ENCODE peak calls at places on chromosome 12, in nine cellular contexts. One of them, this sample, is unnamed.

GRCh38 chr12:109130755-109131521 is 14.6 kb downstream of the ACACB start:
- DNase-seq in activated naive CD4-positive, alpha-beta T cell treated with anti-CD3 and anti-CD28 coated beads, Interleukin-2, amount 50 U/mL, for 16 hours: no peak
- DNase-seq in posterior vena cava: no peak
- DNase-seq in stimulated activated CD4-positive, alpha-beta T cell treated with anti-CD3 and anti-CD28 coated beads, Interleukin-1b, Interleukin-23, amount 100 ng/mL, for 24 hours: no peak
- DNase-seq in tibial artery: no peak
- DNase-seq in kidney tubule cell: peak
- DNase-seq in stimulated activated CD8-positive, alpha-beta memory T cell treated with anti-CD3 and anti-CD28 coated beads, Interleukin-15, amount 100 ng/mL, for 48 hours: no peak
- DNase-seq in activated CD8-positive, alpha-beta memory T cell treated with anti-CD3 and anti-CD28 coated beads, Interleukin-2, amount 50 U/mL, for 4 hours: no peak
- DNase-seq in retinal pigment epithelial cell: no peak
- DNase-seq in this sample: no peak

GRCh38 chr12:46388427-46388992 is 15.9 kb upstream of the SLC38A2 start:
- DNase-seq in stimulated activated CD8-positive, alpha-beta memory T cell treated with anti-CD3 and anti-CD28 coated beads, Interleukin-15, amount 100 ng/mL, for 48 hours: no peak
- DNase-seq in tibial artery: no peak
- DNase-seq in kidney tubule cell: peak
- DNase-seq in activated CD8-positive, alpha-beta memory T cell treated with anti-CD3 and anti-CD28 coated beads, Interleukin-2, amount 50 U/mL, for 4 hours: no peak
- DNase-seq in stimulated activated CD4-positive, alpha-beta T cell treated with anti-CD3 and anti-CD28 coated beads, Interleukin-1b, Interleukin-23, amount 100 ng/mL, for 24 hours: no peak
- DNase-seq in retinal pigment epithelial cell: no peak
- DNase-seq in posterior vena cava: no peak
- DNase-seq in activated naive CD4-positive, alpha-beta T cell treated with anti-CD3 and anti-CD28 coated beads, Interleukin-2, amount 50 U/mL, for 16 hours: no peak
- DNase-seq in this sample: no peak

GRCh38 chr12:44876554-44877275 is 600 bp upstream of the NELL2 start:
- DNase-seq in stimulated activated CD4-positive, alpha-beta T cell treated with anti-CD3 and anti-CD28 coated beads, Interleukin-1b, Interleukin-23, amount 100 ng/mL, for 24 hours: no peak
- DNase-seq in tibial artery: no peak
- DNase-seq in activated naive CD4-positive, alpha-beta T cell treated with anti-CD3 and anti-CD28 coated beads, Interleukin-2, amount 50 U/mL, for 16 hours: peak
- DNase-seq in posterior vena cava: peak
- DNase-seq in stimulated activated CD8-positive, alpha-beta memory T cell treated with anti-CD3 and anti-CD28 coated beads, Interleukin-15, amount 100 ng/mL, for 48 hours: peak
- DNase-seq in retinal pigment epithelial cell: peak
- DNase-seq in activated CD8-positive, alpha-beta memory T cell treated with anti-CD3 and anti-CD28 coated beads, Interleukin-2, amount 50 U/mL, for 4 hours: peak
- DNase-seq in kidney tubule cell: peak
- DNase-seq in this sample: peak

GRCh38 chr12:125220404-125221273 is 155.4 kb downstream of the AACS start:
- DNase-seq in stimulated activated CD8-positive, alpha-beta memory T cell treated with anti-CD3 and anti-CD28 coated beads, Interleukin-15, amount 100 ng/mL, for 48 hours: no peak
- DNase-seq in retinal pigment epithelial cell: peak
- DNase-seq in kidney tubule cell: no peak
- DNase-seq in stimulated activated CD4-positive, alpha-beta T cell treated with anti-CD3 and anti-CD28 coated beads, Interleukin-1b, Interleukin-23, amount 100 ng/mL, for 24 hours: no peak
- DNase-seq in tibial artery: no peak
- DNase-seq in activated naive CD4-positive, alpha-beta T cell treated with anti-CD3 and anti-CD28 coated beads, Interleukin-2, amount 50 U/mL, for 16 hours: no peak
- DNase-seq in posterior vena cava: no peak
- DNase-seq in activated CD8-positive, alpha-beta memory T cell treated with anti-CD3 and anti-CD28 coated beads, Interleukin-2, amount 50 U/mL, for 4 hours: no peak
- DNase-seq in this sample: no peak

GRCh38 chr12:30417697-30418231 is 277.9 kb downstream of the IPO8 start:
- DNase-seq in activated CD8-positive, alpha-beta memory T cell treated with anti-CD3 and anti-CD28 coated beads, Interleukin-2, amount 50 U/mL, for 4 hours: no peak
- DNase-seq in tibial artery: peak
- DNase-seq in posterior vena cava: no peak
- DNase-seq in activated naive CD4-positive, alpha-beta T cell treated with anti-CD3 and anti-CD28 coated beads, Interleukin-2, amount 50 U/mL, for 16 hours: no peak
- DNase-seq in stimulated activated CD4-positive, alpha-beta T cell treated with anti-CD3 and anti-CD28 coated beads, Interleukin-1b, Interleukin-23, amount 100 ng/mL, for 24 hours: no peak
- DNase-seq in retinal pigment epithelial cell: peak
- DNase-seq in kidney tubule cell: peak
- DNase-seq in stimulated activated CD8-positive, alpha-beta memory T cell treated with anti-CD3 and anti-CD28 coated beads, Interleukin-15, amount 100 ng/mL, for 48 hours: no peak
- DNase-seq in this sample: no peak

GRCh38 chr12:102438823-102439205 is 41.5 kb downstream of the IGF1 start:
- DNase-seq in stimulated activated CD4-positive, alpha-beta T cell treated with anti-CD3 and anti-CD28 coated beads, Interleukin-1b, Interleukin-23, amount 100 ng/mL, for 24 hours: no peak
- DNase-seq in posterior vena cava: no peak
- DNase-seq in kidney tubule cell: no peak
- DNase-seq in tibial artery: no peak
- DNase-seq in activated CD8-positive, alpha-beta memory T cell treated with anti-CD3 and anti-CD28 coated beads, Interleukin-2, amount 50 U/mL, for 4 hours: no peak
- DNase-seq in retinal pigment epithelial cell: no peak
- DNase-seq in activated naive CD4-positive, alpha-beta T cell treated with anti-CD3 and anti-CD28 coated beads, Interleukin-2, amount 50 U/mL, for 16 hours: no peak
- DNase-seq in stimulated activated CD8-positive, alpha-beta memory T cell treated with anti-CD3 and anti-CD28 coated beads, Interleukin-15, amount 100 ng/mL, for 48 hours: no peak
- DNase-seq in this sample: no peak

GRCh38 chr12:109058773-109059172 is 6.4 kb downstream of the USP30 start:
- DNase-seq in activated CD8-positive, alpha-beta memory T cell treated with anti-CD3 and anti-CD28 coated beads, Interleukin-2, amount 50 U/mL, for 4 hours: no peak
- DNase-seq in kidney tubule cell: no peak
- DNase-seq in activated naive CD4-positive, alpha-beta T cell treated with anti-CD3 and anti-CD28 coated beads, Interleukin-2, amount 50 U/mL, for 16 hours: no peak
- DNase-seq in stimulated activated CD8-positive, alpha-beta memory T cell treated with anti-CD3 and anti-CD28 coated beads, Interleukin-15, amount 100 ng/mL, for 48 hours: no peak
- DNase-seq in retinal pigment epithelial cell: no peak
- DNase-seq in tibial artery: no peak
- DNase-seq in stimulated activated CD4-positive, alpha-beta T cell treated with anti-CD3 and anti-CD28 coated beads, Interleukin-1b, Interleukin-23, amount 100 ng/mL, for 24 hours: no peak
- DNase-seq in posterior vena cava: no peak
- DNase-seq in this sample: no peak

GRCh38 chr12:121391619-121392324 is 8.1 kb upstream of the RNF34 start:
- DNase-seq in stimulated activated CD8-positive, alpha-beta memory T cell treated with anti-CD3 and anti-CD28 coated beads, Interleukin-15, amount 100 ng/mL, for 48 hours: peak
- DNase-seq in tibial artery: peak
- DNase-seq in kidney tubule cell: no peak
- DNase-seq in stimulated activated CD4-positive, alpha-beta T cell treated with anti-CD3 and anti-CD28 coated beads, Interleukin-1b, Interleukin-23, amount 100 ng/mL, for 24 hours: no peak
- DNase-seq in retinal pigment epithelial cell: no peak
- DNase-seq in posterior vena cava: no peak
- DNase-seq in activated naive CD4-positive, alpha-beta T cell treated with anti-CD3 and anti-CD28 coated beads, Interleukin-2, amount 50 U/mL, for 16 hours: peak
- DNase-seq in activated CD8-positive, alpha-beta memory T cell treated with anti-CD3 and anti-CD28 coated beads, Interleukin-2, amount 50 U/mL, for 4 hours: no peak
- DNase-seq in this sample: no peak

GRCh38 chr12:116537149-116537904 is 21.9 kb upstream of the MAP1LC3B2 start:
- DNase-seq in retinal pigment epithelial cell: no peak
- DNase-seq in activated naive CD4-positive, alpha-beta T cell treated with anti-CD3 and anti-CD28 coated beads, Interleukin-2, amount 50 U/mL, for 16 hours: no peak
- DNase-seq in activated CD8-positive, alpha-beta memory T cell treated with anti-CD3 and anti-CD28 coated beads, Interleukin-2, amount 50 U/mL, for 4 hours: no peak
- DNase-seq in tibial artery: no peak
- DNase-seq in kidney tubule cell: peak
- DNase-seq in stimulated activated CD4-positive, alpha-beta T cell treated with anti-CD3 and anti-CD28 coated beads, Interleukin-1b, Interleukin-23, amount 100 ng/mL, for 24 hours: no peak
- DNase-seq in posterior vena cava: no peak
- DNase-seq in stimulated activated CD8-positive, alpha-beta memory T cell treated with anti-CD3 and anti-CD28 coated beads, Interleukin-15, amount 100 ng/mL, for 48 hours: no peak
- DNase-seq in this sample: no peak

GRCh38 chr12:40819427-40820108 is 127.3 kb downstream of the CNTN1 start:
- DNase-seq in activated naive CD4-positive, alpha-beta T cell treated with anti-CD3 and anti-CD28 coated beads, Interleukin-2, amount 50 U/mL, for 16 hours: no peak
- DNase-seq in posterior vena cava: peak
- DNase-seq in kidney tubule cell: no peak
- DNase-seq in stimulated activated CD4-positive, alpha-beta T cell treated with anti-CD3 and anti-CD28 coated beads, Interleukin-1b, Interleukin-23, amount 100 ng/mL, for 24 hours: no peak
- DNase-seq in tibial artery: no peak
- DNase-seq in activated CD8-positive, alpha-beta memory T cell treated with anti-CD3 and anti-CD28 coated beads, Interleukin-2, amount 50 U/mL, for 4 hours: no peak
- DNase-seq in stimulated activated CD8-positive, alpha-beta memory T cell treated with anti-CD3 and anti-CD28 coated beads, Interleukin-15, amount 100 ng/mL, for 48 hours: no peak
- DNase-seq in retinal pigment epithelial cell: peak
- DNase-seq in this sample: no peak

GRCh38 chr12:20588057-20588456 is 107.1 kb upstream of the SLCO1C1 start:
- DNase-seq in activated CD8-positive, alpha-beta memory T cell treated with anti-CD3 and anti-CD28 coated beads, Interleukin-2, amount 50 U/mL, for 4 hours: no peak
- DNase-seq in retinal pigment epithelial cell: no peak
- DNase-seq in stimulated activated CD4-positive, alpha-beta T cell treated with anti-CD3 and anti-CD28 coated beads, Interleukin-1b, Interleukin-23, amount 100 ng/mL, for 24 hours: no peak
- DNase-seq in stimulated activated CD8-positive, alpha-beta memory T cell treated with anti-CD3 and anti-CD28 coated beads, Interleukin-15, amount 100 ng/mL, for 48 hours: no peak
- DNase-seq in posterior vena cava: no peak
- DNase-seq in tibial artery: no peak
- DNase-seq in kidney tubule cell: no peak
- DNase-seq in activated naive CD4-positive, alpha-beta T cell treated with anti-CD3 and anti-CD28 coated beads, Interleukin-2, amount 50 U/mL, for 16 hours: no peak
- DNase-seq in this sample: no peak

GRCh38 chr12:63668028-63668799 is at the start of gene DPY19L2:
- DNase-seq in posterior vena cava: peak
- DNase-seq in stimulated activated CD4-positive, alpha-beta T cell treated with anti-CD3 and anti-CD28 coated beads, Interleukin-1b, Interleukin-23, amount 100 ng/mL, for 24 hours: peak
- DNase-seq in stimulated activated CD8-positive, alpha-beta memory T cell treated with anti-CD3 and anti-CD28 coated beads, Interleukin-15, amount 100 ng/mL, for 48 hours: peak
- DNase-seq in retinal pigment epithelial cell: peak
- DNase-seq in activated naive CD4-positive, alpha-beta T cell treated with anti-CD3 and anti-CD28 coated beads, Interleukin-2, amount 50 U/mL, for 16 hours: peak
- DNase-seq in tibial artery: peak
- DNase-seq in kidney tubule cell: peak
- DNase-seq in activated CD8-positive, alpha-beta memory T cell treated with anti-CD3 and anti-CD28 coated beads, Interleukin-2, amount 50 U/mL, for 4 hours: peak
- DNase-seq in this sample: peak

GRCh38 chr12:3300833-3301401 is 190.1 kb upstream of the PRMT8 start:
- DNase-seq in stimulated activated CD4-positive, alpha-beta T cell treated with anti-CD3 and anti-CD28 coated beads, Interleukin-1b, Interleukin-23, amount 100 ng/mL, for 24 hours: no peak
- DNase-seq in tibial artery: no peak
- DNase-seq in activated naive CD4-positive, alpha-beta T cell treated with anti-CD3 and anti-CD28 coated beads, Interleukin-2, amount 50 U/mL, for 16 hours: no peak
- DNase-seq in activated CD8-positive, alpha-beta memory T cell treated with anti-CD3 and anti-CD28 coated beads, Interleukin-2, amount 50 U/mL, for 4 hours: no peak
- DNase-seq in stimulated activated CD8-positive, alpha-beta memory T cell treated with anti-CD3 and anti-CD28 coated beads, Interleukin-15, amount 100 ng/mL, for 48 hours: no peak
- DNase-seq in retinal pigment epithelial cell: no peak
- DNase-seq in kidney tubule cell: no peak
- DNase-seq in posterior vena cava: no peak
- DNase-seq in this sample: no peak

GRCh38 chr12:4246116-4246515 is 27.4 kb upstream of the CCND2 start:
- DNase-seq in stimulated activated CD8-positive, alpha-beta memory T cell treated with anti-CD3 and anti-CD28 coated beads, Interleukin-15, amount 100 ng/mL, for 48 hours: no peak
- DNase-seq in posterior vena cava: no peak
- DNase-seq in stimulated activated CD4-positive, alpha-beta T cell treated with anti-CD3 and anti-CD28 coated beads, Interleukin-1b, Interleukin-23, amount 100 ng/mL, for 24 hours: no peak
- DNase-seq in activated naive CD4-positive, alpha-beta T cell treated with anti-CD3 and anti-CD28 coated beads, Interleukin-2, amount 50 U/mL, for 16 hours: no peak
- DNase-seq in retinal pigment epithelial cell: no peak
- DNase-seq in activated CD8-positive, alpha-beta memory T cell treated with anti-CD3 and anti-CD28 coated beads, Interleukin-2, amount 50 U/mL, for 4 hours: no peak
- DNase-seq in tibial artery: no peak
- DNase-seq in kidney tubule cell: no peak
- DNase-seq in this sample: no peak

GRCh38 chr12:56723889-56724659 is 1.0 kb downstream of the NACA start:
- DNase-seq in activated naive CD4-positive, alpha-beta T cell treated with anti-CD3 and anti-CD28 coated beads, Interleukin-2, amount 50 U/mL, for 16 hours: no peak
- DNase-seq in stimulated activated CD4-positive, alpha-beta T cell treated with anti-CD3 and anti-CD28 coated beads, Interleukin-1b, Interleukin-23, amount 100 ng/mL, for 24 hours: no peak
- DNase-seq in stimulated activated CD8-positive, alpha-beta memory T cell treated with anti-CD3 and anti-CD28 coated beads, Interleukin-15, amount 100 ng/mL, for 48 hours: no peak
- DNase-seq in kidney tubule cell: peak
- DNase-seq in activated CD8-positive, alpha-beta memory T cell treated with anti-CD3 and anti-CD28 coated beads, Interleukin-2, amount 50 U/mL, for 4 hours: no peak
- DNase-seq in posterior vena cava: no peak
- DNase-seq in tibial artery: peak
- DNase-seq in retinal pigment epithelial cell: peak
- DNase-seq in this sample: peak

GRCh38 chr12:5166976-5167375 is 123.3 kb downstream of the KCNA5 start:
- DNase-seq in stimulated activated CD8-positive, alpha-beta memory T cell treated with anti-CD3 and anti-CD28 coated beads, Interleukin-15, amount 100 ng/mL, for 48 hours: no peak
- DNase-seq in activated CD8-positive, alpha-beta memory T cell treated with anti-CD3 and anti-CD28 coated beads, Interleukin-2, amount 50 U/mL, for 4 hours: no peak
- DNase-seq in posterior vena cava: no peak
- DNase-seq in retinal pigment epithelial cell: peak
- DNase-seq in stimulated activated CD4-positive, alpha-beta T cell treated with anti-CD3 and anti-CD28 coated beads, Interleukin-1b, Interleukin-23, amount 100 ng/mL, for 24 hours: no peak
- DNase-seq in tibial artery: no peak
- DNase-seq in kidney tubule cell: peak
- DNase-seq in activated naive CD4-positive, alpha-beta T cell treated with anti-CD3 and anti-CD28 coated beads, Interleukin-2, amount 50 U/mL, for 16 hours: no peak
- DNase-seq in this sample: no peak

GRCh38 chr12:43602738-43603137 is 50.7 kb upstream of the ADAMTS20 start:
- DNase-seq in stimulated activated CD4-positive, alpha-beta T cell treated with anti-CD3 and anti-CD28 coated beads, Interleukin-1b, Interleukin-23, amount 100 ng/mL, for 24 hours: no peak
- DNase-seq in posterior vena cava: no peak
- DNase-seq in activated naive CD4-positive, alpha-beta T cell treated with anti-CD3 and anti-CD28 coated beads, Interleukin-2, amount 50 U/mL, for 16 hours: no peak
- DNase-seq in retinal pigment epithelial cell: no peak
- DNase-seq in activated CD8-positive, alpha-beta memory T cell treated with anti-CD3 and anti-CD28 coated beads, Interleukin-2, amount 50 U/mL, for 4 hours: no peak
- DNase-seq in kidney tubule cell: no peak
- DNase-seq in stimulated activated CD8-positive, alpha-beta memory T cell treated with anti-CD3 and anti-CD28 coated beads, Interleukin-15, amount 100 ng/mL, for 48 hours: no peak
- DNase-seq in tibial artery: no peak
- DNase-seq in this sample: no peak

GRCh38 chr12:120041386-120042231 is 52.6 kb downstream of the BICDL1 start:
- DNase-seq in kidney tubule cell: no peak
- DNase-seq in posterior vena cava: no peak
- DNase-seq in stimulated activated CD4-positive, alpha-beta T cell treated with anti-CD3 and anti-CD28 coated beads, Interleukin-1b, Interleukin-23, amount 100 ng/mL, for 24 hours: no peak
- DNase-seq in activated CD8-positive, alpha-beta memory T cell treated with anti-CD3 and anti-CD28 coated beads, Interleukin-2, amount 50 U/mL, for 4 hours: peak
- DNase-seq in tibial artery: no peak
- DNase-seq in stimulated activated CD8-positive, alpha-beta memory T cell treated with anti-CD3 and anti-CD28 coated beads, Interleukin-15, amount 100 ng/mL, for 48 hours: no peak
- DNase-seq in activated naive CD4-positive, alpha-beta T cell treated with anti-CD3 and anti-CD28 coated beads, Interleukin-2, amount 50 U/mL, for 16 hours: peak
- DNase-seq in retinal pigment epithelial cell: no peak
- DNase-seq in this sample: no peak

GRCh38 chr12:78519422-78519821 is 345.2 kb upstream of the SYT1 start:
- DNase-seq in kidney tubule cell: no peak
- DNase-seq in posterior vena cava: no peak
- DNase-seq in tibial artery: no peak
- DNase-seq in stimulated activated CD8-positive, alpha-beta memory T cell treated with anti-CD3 and anti-CD28 coated beads, Interleukin-15, amount 100 ng/mL, for 48 hours: no peak
- DNase-seq in retinal pigment epithelial cell: no peak
- DNase-seq in activated CD8-positive, alpha-beta memory T cell treated with anti-CD3 and anti-CD28 coated beads, Interleukin-2, amount 50 U/mL, for 4 hours: no peak
- DNase-seq in activated naive CD4-positive, alpha-beta T cell treated with anti-CD3 and anti-CD28 coated beads, Interleukin-2, amount 50 U/mL, for 16 hours: no peak
- DNase-seq in stimulated activated CD4-positive, alpha-beta T cell treated with anti-CD3 and anti-CD28 coated beads, Interleukin-1b, Interleukin-23, amount 100 ng/mL, for 24 hours: no peak
- DNase-seq in this sample: no peak

GRCh38 chr12:7089196-7089871 is 2.9 kb downstream of the C1R start:
- DNase-seq in stimulated activated CD4-positive, alpha-beta T cell treated with anti-CD3 and anti-CD28 coated beads, Interleukin-1b, Interleukin-23, amount 100 ng/mL, for 24 hours: no peak
- DNase-seq in retinal pigment epithelial cell: no peak
- DNase-seq in kidney tubule cell: no peak
- DNase-seq in stimulated activated CD8-positive, alpha-beta memory T cell treated with anti-CD3 and anti-CD28 coated beads, Interleukin-15, amount 100 ng/mL, for 48 hours: no peak
- DNase-seq in posterior vena cava: no peak
- DNase-seq in tibial artery: no peak
- DNase-seq in activated naive CD4-positive, alpha-beta T cell treated with anti-CD3 and anti-CD28 coated beads, Interleukin-2, amount 50 U/mL, for 16 hours: no peak
- DNase-seq in activated CD8-positive, alpha-beta memory T cell treated with anti-CD3 and anti-CD28 coated beads, Interleukin-2, amount 50 U/mL, for 4 hours: no peak
- DNase-seq in this sample: no peak

GRCh38 chr12:53252349-53252916 is 15.7 kb upstream of the ESPL1 start:
- DNase-seq in stimulated activated CD4-positive, alpha-beta T cell treated with anti-CD3 and anti-CD28 coated beads, Interleukin-1b, Interleukin-23, amount 100 ng/mL, for 24 hours: no peak
- DNase-seq in activated naive CD4-positive, alpha-beta T cell treated with anti-CD3 and anti-CD28 coated beads, Interleukin-2, amount 50 U/mL, for 16 hours: no peak
- DNase-seq in kidney tubule cell: peak
- DNase-seq in tibial artery: no peak
- DNase-seq in posterior vena cava: no peak
- DNase-seq in activated CD8-positive, alpha-beta memory T cell treated with anti-CD3 and anti-CD28 coated beads, Interleukin-2, amount 50 U/mL, for 4 hours: no peak
- DNase-seq in stimulated activated CD8-positive, alpha-beta memory T cell treated with anti-CD3 and anti-CD28 coated beads, Interleukin-15, amount 100 ng/mL, for 48 hours: no peak
- DNase-seq in retinal pigment epithelial cell: no peak
- DNase-seq in this sample: peak

GRCh38 chr12:12007001-12007712 is 63.6 kb upstream of the BCL2L14 start:
- DNase-seq in activated CD8-positive, alpha-beta memory T cell treated with anti-CD3 and anti-CD28 coated beads, Interleukin-2, amount 50 U/mL, for 4 hours: peak
- DNase-seq in stimulated activated CD4-positive, alpha-beta T cell treated with anti-CD3 and anti-CD28 coated beads, Interleukin-1b, Interleukin-23, amount 100 ng/mL, for 24 hours: no peak
- DNase-seq in retinal pigment epithelial cell: no peak
- DNase-seq in activated naive CD4-positive, alpha-beta T cell treated with anti-CD3 and anti-CD28 coated beads, Interleukin-2, amount 50 U/mL, for 16 hours: peak
- DNase-seq in tibial artery: no peak
- DNase-seq in posterior vena cava: no peak
- DNase-seq in kidney tubule cell: peak
- DNase-seq in stimulated activated CD8-positive, alpha-beta memory T cell treated with anti-CD3 and anti-CD28 coated beads, Interleukin-15, amount 100 ng/mL, for 48 hours: peak
- DNase-seq in this sample: no peak

GRCh38 chr12:70482764-70483163 is 116.7 kb downstream of the KCNMB4 start:
- DNase-seq in activated naive CD4-positive, alpha-beta T cell treated with anti-CD3 and anti-CD28 coated beads, Interleukin-2, amount 50 U/mL, for 16 hours: no peak
- DNase-seq in stimulated activated CD8-positive, alpha-beta memory T cell treated with anti-CD3 and anti-CD28 coated beads, Interleukin-15, amount 100 ng/mL, for 48 hours: no peak
- DNase-seq in kidney tubule cell: no peak
- DNase-seq in posterior vena cava: no peak
- DNase-seq in tibial artery: no peak
- DNase-seq in retinal pigment epithelial cell: no peak
- DNase-seq in activated CD8-positive, alpha-beta memory T cell treated with anti-CD3 and anti-CD28 coated beads, Interleukin-2, amount 50 U/mL, for 4 hours: no peak
- DNase-seq in stimulated activated CD4-positive, alpha-beta T cell treated with anti-CD3 and anti-CD28 coated beads, Interleukin-1b, Interleukin-23, amount 100 ng/mL, for 24 hours: no peak
- DNase-seq in this sample: no peak

GRCh38 chr12:34358198-34358597 is 335.9 kb downstream of the ALG10 start:
- DNase-seq in kidney tubule cell: no peak
- DNase-seq in activated CD8-positive, alpha-beta memory T cell treated with anti-CD3 and anti-CD28 coated beads, Interleukin-2, amount 50 U/mL, for 4 hours: no peak
- DNase-seq in stimulated activated CD4-positive, alpha-beta T cell treated with anti-CD3 and anti-CD28 coated beads, Interleukin-1b, Interleukin-23, amount 100 ng/mL, for 24 hours: no peak
- DNase-seq in stimulated activated CD8-positive, alpha-beta memory T cell treated with anti-CD3 and anti-CD28 coated beads, Interleukin-15, amount 100 ng/mL, for 48 hours: no peak
- DNase-seq in retinal pigment epithelial cell: no peak
- DNase-seq in posterior vena cava: no peak
- DNase-seq in tibial artery: no peak
- DNase-seq in activated naive CD4-positive, alpha-beta T cell treated with anti-CD3 and anti-CD28 coated beads, Interleukin-2, amount 50 U/mL, for 16 hours: no peak
- DNase-seq in this sample: no peak

GRCh38 chr12:91400249-91400648 is 217.6 kb upstream of the DCN start:
- DNase-seq in kidney tubule cell: no peak
- DNase-seq in activated CD8-positive, alpha-beta memory T cell treated with anti-CD3 and anti-CD28 coated beads, Interleukin-2, amount 50 U/mL, for 4 hours: no peak
- DNase-seq in tibial artery: no peak
- DNase-seq in stimulated activated CD8-positive, alpha-beta memory T cell treated with anti-CD3 and anti-CD28 coated beads, Interleukin-15, amount 100 ng/mL, for 48 hours: no peak
- DNase-seq in posterior vena cava: no peak
- DNase-seq in stimulated activated CD4-positive, alpha-beta T cell treated with anti-CD3 and anti-CD28 coated beads, Interleukin-1b, Interleukin-23, amount 100 ng/mL, for 24 hours: no peak
- DNase-seq in retinal pigment epithelial cell: no peak
- DNase-seq in activated naive CD4-positive, alpha-beta T cell treated with anti-CD3 and anti-CD28 coated beads, Interleukin-2, amount 50 U/mL, for 16 hours: no peak
- DNase-seq in this sample: no peak

GRCh38 chr12:6229823-6230222 is 29.6 kb downstream of the CD9 start:
- DNase-seq in stimulated activated CD8-positive, alpha-beta memory T cell treated with anti-CD3 and anti-CD28 coated beads, Interleukin-15, amount 100 ng/mL, for 48 hours: no peak
- DNase-seq in activated CD8-positive, alpha-beta memory T cell treated with anti-CD3 and anti-CD28 coated beads, Interleukin-2, amount 50 U/mL, for 4 hours: no peak
- DNase-seq in tibial artery: peak
- DNase-seq in activated naive CD4-positive, alpha-beta T cell treated with anti-CD3 and anti-CD28 coated beads, Interleukin-2, amount 50 U/mL, for 16 hours: no peak
- DNase-seq in stimulated activated CD4-positive, alpha-beta T cell treated with anti-CD3 and anti-CD28 coated beads, Interleukin-1b, Interleukin-23, amount 100 ng/mL, for 24 hours: no peak
- DNase-seq in posterior vena cava: peak
- DNase-seq in kidney tubule cell: peak
- DNase-seq in retinal pigment epithelial cell: no peak
- DNase-seq in this sample: no peak

GRCh38 chr12:32264995-32265394 is 134.4 kb upstream of the FGD4 start:
- DNase-seq in posterior vena cava: no peak
- DNase-seq in activated naive CD4-positive, alpha-beta T cell treated with anti-CD3 and anti-CD28 coated beads, Interleukin-2, amount 50 U/mL, for 16 hours: no peak
- DNase-seq in activated CD8-positive, alpha-beta memory T cell treated with anti-CD3 and anti-CD28 coated beads, Interleukin-2, amount 50 U/mL, for 4 hours: no peak
- DNase-seq in stimulated activated CD4-positive, alpha-beta T cell treated with anti-CD3 and anti-CD28 coated beads, Interleukin-1b, Interleukin-23, amount 100 ng/mL, for 24 hours: no peak
- DNase-seq in tibial artery: no peak
- DNase-seq in stimulated activated CD8-positive, alpha-beta memory T cell treated with anti-CD3 and anti-CD28 coated beads, Interleukin-15, amount 100 ng/mL, for 48 hours: no peak
- DNase-seq in kidney tubule cell: no peak
- DNase-seq in retinal pigment epithelial cell: no peak
- DNase-seq in this sample: peak

GRCh38 chr12:92745874-92746553 is 43.2 kb downstream of the PLEKHG7 start:
- DNase-seq in stimulated activated CD4-positive, alpha-beta T cell treated with anti-CD3 and anti-CD28 coated beads, Interleukin-1b, Interleukin-23, amount 100 ng/mL, for 24 hours: no peak
- DNase-seq in activated naive CD4-positive, alpha-beta T cell treated with anti-CD3 and anti-CD28 coated beads, Interleukin-2, amount 50 U/mL, for 16 hours: no peak
- DNase-seq in kidney tubule cell: peak
- DNase-seq in tibial artery: peak
- DNase-seq in stimulated activated CD8-positive, alpha-beta memory T cell treated with anti-CD3 and anti-CD28 coated beads, Interleukin-15, amount 100 ng/mL, for 48 hours: no peak
- DNase-seq in activated CD8-positive, alpha-beta memory T cell treated with anti-CD3 and anti-CD28 coated beads, Interleukin-2, amount 50 U/mL, for 4 hours: no peak
- DNase-seq in posterior vena cava: peak
- DNase-seq in retinal pigment epithelial cell: peak
- DNase-seq in this sample: no peak

GRCh38 chr12:114054982-114055381 is 88.9 kb upstream of the RBM19 start:
- DNase-seq in kidney tubule cell: no peak
- DNase-seq in tibial artery: no peak
- DNase-seq in stimulated activated CD4-positive, alpha-beta T cell treated with anti-CD3 and anti-CD28 coated beads, Interleukin-1b, Interleukin-23, amount 100 ng/mL, for 24 hours: no peak
- DNase-seq in activated naive CD4-positive, alpha-beta T cell treated with anti-CD3 and anti-CD28 coated beads, Interleukin-2, amount 50 U/mL, for 16 hours: no peak
- DNase-seq in posterior vena cava: no peak
- DNase-seq in stimulated activated CD8-positive, alpha-beta memory T cell treated with anti-CD3 and anti-CD28 coated beads, Interleukin-15, amount 100 ng/mL, for 48 hours: no peak
- DNase-seq in retinal pigment epithelial cell: no peak
- DNase-seq in activated CD8-positive, alpha-beta memory T cell treated with anti-CD3 and anti-CD28 coated beads, Interleukin-2, amount 50 U/mL, for 4 hours: no peak
- DNase-seq in this sample: no peak

GRCh38 chr12:117774986-117775775 is 193.6 kb downstream of the KSR2 start:
- DNase-seq in stimulated activated CD8-positive, alpha-beta memory T cell treated with anti-CD3 and anti-CD28 coated beads, Interleukin-15, amount 100 ng/mL, for 48 hours: no peak
- DNase-seq in activated CD8-positive, alpha-beta memory T cell treated with anti-CD3 and anti-CD28 coated beads, Interleukin-2, amount 50 U/mL, for 4 hours: no peak
- DNase-seq in posterior vena cava: no peak
- DNase-seq in activated naive CD4-positive, alpha-beta T cell treated with anti-CD3 and anti-CD28 coated beads, Interleukin-2, amount 50 U/mL, for 16 hours: no peak
- DNase-seq in stimulated activated CD4-positive, alpha-beta T cell treated with anti-CD3 and anti-CD28 coated beads, Interleukin-1b, Interleukin-23, amount 100 ng/mL, for 24 hours: no peak
- DNase-seq in tibial artery: no peak
- DNase-seq in retinal pigment epithelial cell: no peak
- DNase-seq in kidney tubule cell: no peak
- DNase-seq in this sample: no peak

GRCh38 chr12:46370792-46371717 is 1.5 kb downstream of the SLC38A2 start:
- DNase-seq in activated naive CD4-positive, alpha-beta T cell treated with anti-CD3 and anti-CD28 coated beads, Interleukin-2, amount 50 U/mL, for 16 hours: peak
- DNase-seq in stimulated activated CD8-positive, alpha-beta memory T cell treated with anti-CD3 and anti-CD28 coated beads, Interleukin-15, amount 100 ng/mL, for 48 hours: peak
- DNase-seq in kidney tubule cell: peak
- DNase-seq in posterior vena cava: peak
- DNase-seq in tibial artery: peak
- DNase-seq in activated CD8-positive, alpha-beta memory T cell treated with anti-CD3 and anti-CD28 coated beads, Interleukin-2, amount 50 U/mL, for 4 hours: peak
- DNase-seq in retinal pigment epithelial cell: no peak
- DNase-seq in stimulated activated CD4-positive, alpha-beta T cell treated with anti-CD3 and anti-CD28 coated beads, Interleukin-1b, Interleukin-23, amount 100 ng/mL, for 24 hours: peak
- DNase-seq in this sample: peak

This sample was measured in Peyer's patch.